ENCODE peak calls at places on chromosomes 7 and 10, in five cellular contexts. One of them, this sample, is unnamed.

GRCh38 chr7:64101126-64101942 is 56.1 kb downstream of the ZNF727 start:
- DNase-seq in A549: no peak
- DNase-seq in HCT116: no peak
- DNase-seq in SK-N-SH: no peak
- DNase-seq in K562: no peak
- DNase-seq in this sample: no peak

GRCh38 chr10:73782749-73783085 is 869 bp downstream of the CHCHD1 start:
- DNase-seq in A549: no peak
- DNase-seq in HCT116: no peak
- DNase-seq in SK-N-SH: no peak
- DNase-seq in K562: no peak
- DNase-seq in this sample: no peak

GRCh38 chr7:158284121-158284520 is 303.5 kb downstream of the PTPRN2 start:
- DNase-seq in A549: no peak
- DNase-seq in HCT116: no peak
- DNase-seq in SK-N-SH: no peak
- DNase-seq in K562: no peak
- DNase-seq in this sample: no peak

GRCh38 chr10:30231071-30231652 is 117.9 kb downstream of the MTPAP start:
- DNase-seq in A549: no peak
- DNase-seq in HCT116: no peak
- DNase-seq in SK-N-SH: no peak
- DNase-seq in K562: no peak
- DNase-seq in this sample: no peak

GRCh38 chr10:25758041-25758457 is 176.0 kb upstream of the MYO3A start:
- DNase-seq in A549: peak
- DNase-seq in HCT116: peak
- DNase-seq in SK-N-SH: peak
- DNase-seq in K562: peak
- DNase-seq in this sample: peak

GRCh38 chr7:83850941-83851340 is 202.0 kb upstream of the SEMA3E start:
- DNase-seq in A549: no peak
- DNase-seq in HCT116: no peak
- DNase-seq in SK-N-SH: no peak
- DNase-seq in K562: no peak
- DNase-seq in this sample: no peak

GRCh38 chr10:77162697-77163096 is 474.9 kb downstream of the KCNMA1 start:
- DNase-seq in A549: no peak
- DNase-seq in HCT116: no peak
- DNase-seq in SK-N-SH: no peak
- DNase-seq in K562: no peak
- DNase-seq in this sample: no peak

GRCh38 chr10:29736325-29737208 is 101.8 kb upstream of the SVIL start:
- DNase-seq in A549: peak
- DNase-seq in HCT116: no peak
- DNase-seq in SK-N-SH: peak
- DNase-seq in K562: no peak
- DNase-seq in this sample: no peak

GRCh38 chr10:13352519-13352918 is 4.4 kb upstream of the SEPHS1 start:
- DNase-seq in A549: no peak
- DNase-seq in HCT116: no peak
- DNase-seq in SK-N-SH: no peak
- DNase-seq in K562: peak
- DNase-seq in this sample: no peak

GRCh38 chr10:116774728-116775151 is 32.4 kb upstream of the HSPA12A start:
- DNase-seq in A549: no peak
- DNase-seq in HCT116: no peak
- DNase-seq in SK-N-SH: no peak
- DNase-seq in K562: no peak
- DNase-seq in this sample: no peak

GRCh38 chr10:118807512-118808305 is 52.9 kb upstream of the CACUL1 start:
- DNase-seq in A549: no peak
- DNase-seq in HCT116: no peak
- DNase-seq in SK-N-SH: no peak
- DNase-seq in K562: no peak
- DNase-seq in this sample: no peak
- TF ChIP-seq MAX in A549: no peak
- TF ChIP-seq MAX in HCT116: no peak
- TF ChIP-seq MAX in SK-N-SH: no peak
- TF ChIP-seq MAX in K562: no peak
- TF ChIP-seq MAX in this sample: no peak

DNA sequence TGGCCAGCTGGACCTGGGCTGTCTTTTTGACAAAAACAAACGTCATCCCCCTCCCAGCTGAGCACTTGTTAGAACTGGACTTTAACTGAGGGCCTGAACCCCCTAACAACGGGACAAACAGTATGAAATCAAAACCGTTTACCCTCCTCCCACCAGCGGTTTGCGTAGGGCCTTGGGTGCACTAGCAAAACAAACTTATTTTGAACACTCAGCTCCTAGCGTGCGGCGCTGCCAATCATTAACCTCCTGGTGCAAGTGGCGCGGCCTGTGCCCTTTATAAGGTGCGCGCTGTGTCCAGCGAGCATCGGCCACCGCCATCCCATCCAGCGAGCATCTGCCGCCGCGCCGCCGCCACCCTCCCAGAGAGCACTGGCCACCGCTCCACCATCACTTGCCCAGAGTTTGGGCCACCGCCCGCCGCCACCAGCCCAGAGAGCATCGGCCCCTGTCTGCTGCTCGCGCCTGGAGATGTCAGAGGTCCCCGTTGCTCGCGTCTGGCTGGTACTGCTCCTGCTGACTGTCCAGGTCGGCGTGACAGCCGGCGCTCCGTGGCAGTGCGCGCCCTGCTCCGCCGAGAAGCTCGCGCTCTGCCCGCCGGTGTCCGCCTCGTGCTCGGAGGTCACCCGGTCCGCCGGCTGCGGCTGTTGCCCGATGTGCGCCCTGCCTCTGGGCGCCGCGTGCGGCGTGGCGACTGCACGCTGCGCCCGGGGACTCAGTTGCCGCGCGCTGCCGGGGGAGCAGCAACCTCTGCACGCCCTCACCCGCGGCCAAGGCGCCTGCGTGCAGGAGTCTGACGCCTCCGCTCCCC is at the start of gene IGFBP1:
- DNase-seq in A549: no peak
- DNase-seq in HCT116: no peak
- DNase-seq in SK-N-SH: peak
- DNase-seq in K562: no peak
- DNase-seq in this sample: no peak
- TF ChIP-seq MAX in A549: peak
- TF ChIP-seq MAX in HCT116: no peak
- TF ChIP-seq MAX in SK-N-SH: no peak
- TF ChIP-seq MAX in K562: no peak
- TF ChIP-seq MAX in this sample: no peak

DNA sequence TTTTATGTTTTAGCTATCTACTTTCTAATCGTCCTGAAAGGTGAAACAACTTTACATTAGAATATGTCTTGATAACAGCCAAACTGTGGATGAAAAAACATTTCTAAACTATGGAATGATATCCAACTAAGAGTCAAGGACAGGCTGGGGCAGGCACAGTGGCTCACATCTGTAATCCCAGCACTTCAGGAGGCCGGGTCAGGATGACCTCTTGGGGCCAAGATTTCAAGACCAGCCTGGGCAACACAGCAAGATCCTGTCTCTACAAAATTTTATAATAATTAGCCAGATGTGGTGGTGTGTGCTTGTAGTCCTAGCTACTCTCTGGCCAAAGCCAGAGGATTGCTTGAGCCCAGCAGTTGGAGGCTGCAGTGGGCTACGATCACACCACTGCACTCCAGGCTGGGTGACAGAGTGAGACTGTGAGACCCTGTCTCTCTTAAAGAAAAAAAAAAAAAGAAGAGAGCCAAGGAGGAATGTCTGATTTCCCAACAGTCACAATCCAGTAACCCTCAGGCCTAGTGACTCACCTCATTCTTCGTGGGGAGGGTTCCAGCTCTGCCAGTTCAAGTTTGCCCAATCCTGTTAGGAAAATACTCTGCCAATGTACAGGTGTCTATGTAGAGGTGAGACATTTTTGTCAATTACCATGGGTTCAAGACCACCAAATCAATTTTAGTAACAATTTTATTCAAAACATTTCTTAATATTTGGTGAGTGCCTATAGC is 14.6 kb upstream of the FZD1 start:
- DNase-seq in A549: no peak
- DNase-seq in HCT116: no peak
- DNase-seq in SK-N-SH: no peak
- DNase-seq in K562: no peak
- DNase-seq in this sample: no peak
- TF ChIP-seq MAX in A549: no peak
- TF ChIP-seq MAX in HCT116: no peak
- TF ChIP-seq MAX in SK-N-SH: no peak
- TF ChIP-seq MAX in K562: no peak
- TF ChIP-seq MAX in this sample: no peak

DNA sequence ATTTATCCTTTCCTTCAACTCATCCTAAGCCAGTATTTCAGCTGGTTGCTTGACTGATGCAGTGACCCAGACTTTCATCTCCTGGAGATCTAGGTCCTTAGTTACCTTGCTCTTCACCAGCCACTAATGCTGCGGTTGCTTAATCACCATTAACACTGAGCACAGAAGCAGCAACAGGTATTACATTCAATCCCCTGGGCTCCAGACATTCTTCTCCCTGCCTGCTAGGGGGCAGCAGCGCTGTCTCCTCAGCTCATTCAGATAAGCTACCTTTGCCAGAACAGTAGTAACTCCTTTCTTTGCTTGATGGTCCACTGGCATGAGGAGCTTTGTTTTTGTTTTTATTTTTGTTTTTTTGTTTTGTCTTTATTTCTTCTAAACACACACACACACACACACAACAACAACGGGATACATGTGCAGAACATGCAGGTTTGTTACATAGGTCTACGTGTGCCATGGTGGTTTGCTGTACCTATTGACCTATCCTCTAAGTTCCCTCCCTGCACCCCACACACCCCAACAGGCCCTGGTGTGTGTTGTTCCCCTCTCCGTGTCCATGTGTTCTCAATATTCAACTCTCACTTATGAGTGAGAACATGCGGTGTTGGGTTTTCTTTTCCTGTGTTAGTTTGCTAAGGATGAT is 1043.2 kb upstream of the C7orf33 start:
- DNase-seq in A549: no peak
- DNase-seq in HCT116: no peak
- DNase-seq in SK-N-SH: peak
- DNase-seq in K562: peak
- DNase-seq in this sample: peak
- TF ChIP-seq MAX in A549: no peak
- TF ChIP-seq MAX in HCT116: no peak
- TF ChIP-seq MAX in SK-N-SH: no peak
- TF ChIP-seq MAX in K562: no peak
- TF ChIP-seq MAX in this sample: no peak

GRCh38 chr10:2619927-2620326 is 447.4 kb upstream of the PFKP start:
- DNase-seq in A549: no peak
- DNase-seq in HCT116: no peak
- DNase-seq in SK-N-SH: peak
- DNase-seq in K562: no peak
- DNase-seq in this sample: no peak

GRCh38 chr10:2623675-2624274 is 443.6 kb upstream of the PFKP start:
- DNase-seq in A549: no peak
- DNase-seq in HCT116: no peak
- DNase-seq in SK-N-SH: no peak
- DNase-seq in K562: no peak
- DNase-seq in this sample: no peak

GRCh38 chr10:2625094-2625493 is 442.3 kb upstream of the PFKP start:
- DNase-seq in A549: no peak
- DNase-seq in HCT116: no peak
- DNase-seq in SK-N-SH: no peak
- DNase-seq in K562: no peak
- DNase-seq in this sample: no peak

GRCh38 chr10:2620827-2621521 is 446.4 kb upstream of the PFKP start:
- DNase-seq in A549: no peak
- DNase-seq in HCT116: no peak
- DNase-seq in SK-N-SH: no peak
- DNase-seq in K562: no peak
- DNase-seq in this sample: peak

GRCh38 chr10:2619472-2619871 is 447.9 kb upstream of the PFKP start:
- DNase-seq in A549: peak
- DNase-seq in HCT116: no peak
- DNase-seq in SK-N-SH: peak
- DNase-seq in K562: peak
- DNase-seq in this sample: peak
- TF ChIP-seq MAX in A549: no peak
- TF ChIP-seq MAX in HCT116: no peak
- TF ChIP-seq MAX in SK-N-SH: no peak
- TF ChIP-seq MAX in K562: no peak
- TF ChIP-seq MAX in this sample: no peak

GRCh38 chr7:121447191-121447920 is 51.2 kb upstream of the FAM3C start:
- DNase-seq in A549: no peak
- DNase-seq in HCT116: no peak
- DNase-seq in SK-N-SH: no peak
- DNase-seq in K562: no peak
- DNase-seq in this sample: no peak

GRCh38 chr7:121440857-121441503 is 44.9 kb upstream of the FAM3C start:
- DNase-seq in A549: no peak
- DNase-seq in HCT116: no peak
- DNase-seq in SK-N-SH: no peak
- DNase-seq in K562: peak
- DNase-seq in this sample: no peak

GRCh38 chr7:121447939-121448338 is 51.8 kb upstream of the FAM3C start:
- DNase-seq in A549: no peak
- DNase-seq in HCT116: no peak
- DNase-seq in SK-N-SH: no peak
- DNase-seq in K562: no peak
- DNase-seq in this sample: no peak

GRCh38 chr7:121446526-121446925 is 50.4 kb upstream of the FAM3C start:
- DNase-seq in A549: no peak
- DNase-seq in HCT116: no peak
- DNase-seq in SK-N-SH: no peak
- DNase-seq in K562: no peak
- DNase-seq in this sample: no peak

DNA sequence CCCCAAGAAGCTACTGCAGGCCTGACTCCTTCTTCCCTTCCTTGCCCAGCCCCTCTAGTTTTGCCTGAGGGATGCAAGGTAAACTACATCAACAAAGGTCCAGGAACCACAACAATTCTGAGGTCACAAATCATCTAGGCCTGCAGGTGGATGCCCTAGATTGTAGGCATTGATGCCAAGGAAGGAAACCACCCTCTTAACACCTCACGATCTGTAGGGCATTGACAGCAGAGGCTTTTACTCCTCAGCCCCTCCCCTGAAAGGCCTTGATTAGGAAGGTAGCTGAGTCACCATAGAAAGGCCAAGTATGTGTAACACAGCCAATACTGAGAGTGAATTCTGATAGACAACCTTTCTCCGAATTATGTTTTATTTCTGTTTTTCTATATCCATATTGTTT is 46.7 kb upstream of the FAM3C start:
- DNase-seq in A549: no peak
- DNase-seq in HCT116: peak
- DNase-seq in SK-N-SH: no peak
- DNase-seq in K562: no peak
- DNase-seq in this sample: no peak
- TF ChIP-seq MAX in A549: no peak
- TF ChIP-seq MAX in HCT116: no peak
- TF ChIP-seq MAX in SK-N-SH: no peak
- TF ChIP-seq MAX in K562: no peak
- TF ChIP-seq MAX in this sample: no peak

DNA sequence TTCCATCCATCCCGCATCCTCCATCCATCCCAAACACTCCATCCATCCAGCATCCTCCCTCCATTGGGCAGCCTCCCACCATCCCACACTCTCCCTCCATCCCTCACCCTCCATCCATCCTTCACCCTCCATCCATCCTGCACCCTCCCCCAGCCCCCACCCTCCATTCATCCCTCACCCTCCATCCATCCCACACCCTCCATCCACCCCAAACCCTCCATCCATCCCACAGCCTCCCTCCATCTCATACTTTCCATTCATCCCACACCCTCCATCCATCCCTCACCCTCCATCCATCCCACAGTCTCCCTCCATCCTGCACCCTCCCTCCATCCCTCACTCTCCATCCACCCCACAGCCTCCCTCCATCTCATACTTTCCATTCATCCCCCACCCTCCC is 60.4 kb downstream of the FOXI2 start:
- DNase-seq in A549: no peak
- DNase-seq in HCT116: no peak
- DNase-seq in SK-N-SH: peak
- DNase-seq in K562: no peak
- DNase-seq in this sample: peak
- TF ChIP-seq MAX in A549: no peak
- TF ChIP-seq MAX in HCT116: no peak
- TF ChIP-seq MAX in SK-N-SH: no peak
- TF ChIP-seq MAX in K562: no peak
- TF ChIP-seq MAX in this sample: no peak